ENCODE peak calls at places on chromosomes 13 and 19, in four cellular contexts. V is K562, D is fibroblast of mammary gland, M is IMR-90. Q is an unnamed sample.
A peak's percentile ranks its signal among the peaks of the same experiment; 100 is the strongest.

GRCh38 chr13:45897562-45897961 is 46.0 kb upstream of the SIAH3 start:
- DNase-seq in V (no peak), D (no peak), M (no peak), Q (no peak)

GRCh38 chr19:40523322-40524047 is 53.2 kb upstream of the SHKBP1 start:
- DNase-seq in V (peak; percentile 70), D (peak; percentile 47), M (peak; percentile 44), Q (peak; percentile 67)

GRCh38 chr13:33634526-33635111 is 183.3 kb upstream of the RFC3 start:
- DNase-seq in V (no peak), D (no peak), M (no peak), Q (no peak)

GRCh38 chr13:75364131-75364713 is 117.7 kb downstream of the TBC1D4 start:
- DNase-seq in V (no peak), D (no peak), M (peak; percentile 21), Q (no peak)

GRCh38 chr19:17948967-17949930 is 16.4 kb downstream of the CCDC124 start:
- DNase-seq in V (no peak), D (no peak), M (no peak), Q (no peak)

GRCh38 chr13:44131069-44131614 is 242.5 kb upstream of the SERP2 start:
- DNase-seq in V (no peak), D (no peak), M (no peak), Q (no peak)

GRCh38 chr19:16778796-16779411 is 50.3 kb upstream of the SIN3B start:
- DNase-seq in V (peak; percentile 66), D (peak; percentile 70), M (peak; percentile 55), Q (peak; percentile 86)

GRCh38 chr19:13132471-13133166 is 14.6 kb downstream of the NACC1 start:
- DNase-seq in V (no peak), D (peak; percentile 78), M (peak; percentile 79), Q (peak; percentile 76)

GRCh38 chr19:615619-616018 is 17.7 kb downstream of the POLRMT start:
- DNase-seq in V (no peak), D (peak; percentile 26), M (no peak), Q (no peak)

GRCh38 chr13:96575423-96576320 is 418.6 kb downstream of the OXGR1 start:
- DNase-seq in V (no peak), D (peak; percentile 59), M (no peak), Q (no peak)

GRCh38 chr19:1263198-1263597 is 5.9 kb upstream of the CIRBP start:
- DNase-seq in V (no peak), D (no peak), M (no peak), Q (no peak)

GRCh38 chr19:6318772-6319171 is 14.6 kb downstream of the ACER1 start:
- DNase-seq in V (no peak), D (peak; percentile 31), M (peak; percentile 10), Q (no peak)

GRCh38 chr19:40365613-40366401 is 17.3 kb downstream of the PLD3 start:
- DNase-seq in V (peak; percentile 98), D (peak; percentile 28), M (peak; percentile 71), Q (peak; percentile 20)

GRCh38 chr19:39765091-39766076 is 13.3 kb upstream of the LEUTX start:
- DNase-seq in V (peak; percentile 54), D (peak; percentile 56), M (peak; percentile 41), Q (peak; percentile 24)

GRCh38 chr19:43759515-43759914 is 4.8 kb upstream of the SMG9 start:
- DNase-seq in V (peak; percentile 39), D (peak; percentile 88), M (peak; percentile 55), Q (no peak)

GRCh38 chr13:24036115-24036514 is 124.4 kb upstream of the SPATA13 start:
- DNase-seq in V (no peak), D (no peak), M (peak; percentile 44), Q (no peak)

GRCh38 chr19:5891938-5892771 is 11.4 kb downstream of the NDUFA11 start:
- DNase-seq in V (peak; percentile 65), D (peak; percentile 35), M (peak; percentile 35), Q (peak; percentile 44)

GRCh38 chr13:29859971-29860370 is 9.6 kb upstream of the UBL3 start:
- DNase-seq in V (no peak), D (peak; percentile 89), M (peak; percentile 87), Q (peak; percentile 70)

GRCh38 chr13:31967155-31967554 is 64.4 kb upstream of the FRY start:
- DNase-seq in V (no peak), D (no peak), M (no peak), Q (no peak)
- TF ChIP-seq CTCF in V (no peak), D (peak; percentile 26), M (no peak), Q (no peak)

GRCh38 chr19:42313096-42313839 is at the start of gene TMEM145:
- DNase-seq in V (peak; percentile 92), D (peak; percentile 30), M (peak; percentile 52), Q (peak; percentile 55)
- TF ChIP-seq CTCF in V (peak; percentile 34), D (no peak), M (peak; percentile 18), Q (no peak)

DNA sequence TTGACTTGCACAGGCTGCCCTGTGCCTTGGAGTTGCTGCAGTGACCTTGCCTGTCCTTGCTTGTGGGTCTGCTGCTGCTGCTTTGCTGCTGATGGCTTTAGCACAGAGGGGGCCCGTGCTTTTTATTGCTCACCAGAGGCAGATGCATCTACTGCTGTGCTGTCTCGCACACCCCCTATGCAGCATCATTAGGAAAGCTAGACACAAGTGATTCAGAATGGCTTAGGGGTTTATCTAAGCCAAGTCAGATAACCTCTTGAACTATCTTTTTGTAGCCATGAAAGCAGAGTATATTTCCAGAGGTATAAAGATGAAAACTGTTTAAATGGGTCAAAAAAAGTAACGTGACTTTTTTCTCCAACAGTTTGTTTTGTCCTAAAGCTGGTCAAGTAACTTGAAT is 7.8 kb downstream of the GTF3A start:
- DNase-seq in V (no peak), D (no peak), M (no peak), Q (no peak)
- TF ChIP-seq CTCF in V (no peak), D (no peak), M (no peak), Q (no peak)

DNA sequence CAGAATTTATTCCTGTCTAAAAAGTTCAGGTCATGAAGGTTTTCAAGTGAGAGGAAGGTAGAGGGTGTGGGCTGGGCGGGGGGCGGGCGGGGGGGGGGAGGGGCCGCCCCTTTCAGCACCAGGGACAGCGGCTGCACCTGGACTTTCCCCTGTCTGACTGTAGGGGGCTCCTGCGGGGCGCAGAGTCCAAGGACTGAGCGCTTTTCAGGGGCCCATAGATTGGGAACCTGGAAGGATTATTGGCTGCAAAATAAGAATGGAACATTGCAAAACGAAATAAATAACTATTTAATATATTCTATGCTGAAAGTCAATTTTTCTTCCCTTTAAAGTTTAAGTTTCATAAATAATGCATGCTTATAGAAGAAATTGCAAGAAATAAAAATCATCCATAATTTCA is 8.9 kb upstream of the CYP4F3 start:
- DNase-seq in V (peak; percentile 87), D (peak; percentile 1), M (no peak), Q (peak; percentile 64)
- TF ChIP-seq CTCF in V (peak; percentile 74), D (peak; percentile 40), M (peak; percentile 19), Q (peak; percentile 74)

GRCh38 chr19:46661735-46662592 is 982 bp upstream of the DACT3 start:
- DNase-seq in V (peak; percentile 79), D (peak; percentile 90), M (peak; percentile 90), Q (peak; percentile 98)

GRCh38 chr19:46659151-46660007 is 1.6 kb downstream of the DACT3 start:
- DNase-seq in V (peak; percentile 90), D (no peak), M (no peak), Q (peak; percentile 70)

GRCh38 chr19:46660601-46661019 is 372 bp downstream of the DACT3 start:
- DNase-seq in V (peak; percentile 49), D (no peak), M (no peak), Q (no peak)

GRCh38 chr19:46660008-46660517 is 919 bp downstream of the DACT3 start:
- DNase-seq in V (peak; percentile 61), D (no peak), M (no peak), Q (peak; percentile 62)

DNA sequence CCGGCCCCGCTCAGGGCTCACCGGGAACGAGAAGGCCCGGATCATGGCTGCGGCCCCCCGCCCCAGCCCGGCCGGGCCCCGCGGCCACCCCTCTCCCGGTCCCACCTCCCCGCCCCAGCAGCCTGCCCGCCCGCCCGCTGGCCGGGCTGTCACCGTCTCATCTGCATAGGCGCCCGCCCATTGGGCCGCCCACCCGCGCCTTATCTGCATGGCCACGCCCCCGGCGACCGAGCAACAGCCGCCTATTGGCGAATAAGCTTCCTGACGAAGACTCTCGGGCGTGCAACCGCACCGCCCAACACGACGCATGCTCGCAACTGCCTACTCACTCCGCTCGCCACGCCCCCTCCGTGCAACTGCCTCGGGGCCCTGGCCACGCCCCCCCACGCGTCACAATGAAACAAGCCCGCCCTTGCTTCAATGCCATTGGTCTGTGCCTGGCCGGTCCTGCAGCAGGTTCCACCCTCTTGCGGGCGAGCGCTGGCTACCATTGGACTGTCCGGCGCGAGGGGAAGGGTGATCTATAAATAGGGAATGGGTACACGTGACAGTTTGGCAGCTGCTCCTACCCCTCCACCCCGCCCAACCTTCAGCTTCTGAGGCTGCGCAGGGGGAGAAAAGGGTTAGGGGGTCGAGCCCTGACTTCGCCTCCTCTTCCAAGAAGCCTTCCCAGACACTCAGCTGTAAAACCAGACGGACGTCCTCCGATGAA is at the start of gene DACT3:
- DNase-seq in V (peak; percentile 99), D (peak; percentile 99), M (peak; percentile 100), Q (peak; percentile 100)
- TF ChIP-seq CTCF in V (no peak), D (no peak), M (no peak), Q (no peak)

DNA sequence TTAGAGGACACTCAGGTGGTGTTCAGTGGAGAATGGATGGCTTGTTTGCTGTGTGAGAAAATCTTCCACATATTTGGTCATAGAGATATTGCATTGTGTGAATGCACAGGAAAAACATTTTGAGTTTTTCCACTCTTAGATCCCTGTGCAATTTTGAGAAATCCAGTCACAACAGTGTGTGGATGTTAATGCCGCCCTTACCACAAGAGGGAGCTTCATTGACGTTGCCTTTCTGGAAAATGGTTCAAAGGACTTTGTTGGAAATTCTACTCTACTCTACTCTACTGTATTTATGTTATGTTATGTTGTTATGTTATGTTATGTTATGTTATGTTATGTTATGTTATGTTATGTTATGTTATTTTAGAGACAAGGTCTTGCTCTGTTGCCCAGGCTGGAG is 13.4 kb downstream of the ZNF20 start:
- DNase-seq in V (peak; percentile 30), D (peak; percentile 11), M (peak; percentile 19), Q (peak; percentile 24)
- TF ChIP-seq CTCF in V (peak; percentile 56), D (peak; percentile 47), M (peak; percentile 39), Q (peak; percentile 40)

GRCh38 chr19:29483944-29484581 is 41.7 kb upstream of the VSTM2B start:
- DNase-seq in V (no peak), D (no peak), M (no peak), Q (no peak)
- TF ChIP-seq CTCF in V (no peak), D (no peak), M (no peak), Q (no peak)